ENCODE peak calls at places on chromosomes 6 and 20, in seven cellular contexts. E, U, Z, M, X, G and T are unnamed samples.

GRCh38 chr20:23125625-23126191 is 39.6 kb upstream of the CD93 start:
- DNase-seq in Z (no peak), M (no peak), U (no peak), X (no peak), G (no peak), E (no peak), T (peak; percentile 74)

GRCh38 chr6:90413867-90414266 is 117.2 kb upstream of the BACH2 start:
- DNase-seq in Z (peak; percentile 77), X (no peak), U (no peak), G (peak; percentile 84), E (no peak), M (no peak), T (no peak)

GRCh38 chr6:46015119-46015968 is at the start of gene CLIC5:
- DNase-seq in M (peak; percentile 40), U (peak; percentile 8), Z (peak; percentile 81), X (no peak), G (peak; percentile 65), E (peak; percentile 38), T (peak; percentile 76)

GRCh38 chr20:34377072-34377847 is 14.2 kb downstream of the ITCH start:
- DNase-seq in U (no peak), G (no peak), X (no peak), M (no peak), E (no peak), Z (no peak), T (no peak)

GRCh38 chr6:165776699-165777098 is 113.7 kb upstream of the PDE10A start:
- DNase-seq in U (no peak), G (no peak), M (no peak), Z (no peak), X (no peak), E (no peak), T (no peak)

GRCh38 chr6:40258531-40258930 is 324.3 kb upstream of the MOCS1 start:
- DNase-seq in Z (peak; percentile 12), E (no peak), M (no peak), G (no peak), U (no peak), X (no peak), T (no peak)

GRCh38 chr6:3125832-3126231 is 7.3 kb downstream of the BPHL start:
- DNase-seq in U (no peak), E (no peak), Z (no peak), M (no peak), G (no peak), X (no peak), T (no peak)

GRCh38 chr6:120147218-120147871 is 797.8 kb upstream of the MAN1A1 start:
- DNase-seq in X (peak; percentile 10), G (no peak), Z (no peak), M (no peak), E (no peak), U (no peak), T (no peak)

GRCh38 chr6:4774715-4775590 is 1.3 kb upstream of the CDYL start:
- DNase-seq in E (no peak), G (peak; percentile 61), M (peak; percentile 25), U (no peak), X (peak; percentile 30), Z (peak; percentile 59), T (no peak)

GRCh38 chr20:891121-892080 is 24.7 kb downstream of the ANGPT4 start:
- DNase-seq in X (no peak), Z (no peak), U (no peak), E (no peak), G (no peak), M (peak; percentile 82), T (no peak)

GRCh38 chr6:33849500-33850075 is 45.8 kb upstream of the MLN start:
- DNase-seq in E (no peak), M (no peak), Z (no peak), G (no peak), U (no peak), X (no peak), T (no peak)

GRCh38 chr6:1103945-1104623 is 207.8 kb upstream of the FOXQ1 start:
- DNase-seq in E (no peak), G (peak; percentile 6), M (no peak), U (no peak), Z (peak; percentile 29), X (no peak), T (no peak)

GRCh38 chr6:127102299-127102698 is 16.2 kb upstream of the RSPO3 start:
- DNase-seq in E (no peak), M (no peak), G (no peak), X (peak; percentile 69), U (peak; percentile 50), Z (no peak), T (no peak)

GRCh38 chr6:16849280-16850210 is 88.3 kb upstream of the ATXN1 start:
- DNase-seq in X (peak; percentile 5), Z (no peak), U (no peak), M (no peak), G (no peak), E (no peak), T (no peak)

GRCh38 chr6:22612241-22612640 is 42.9 kb downstream of the HDGFL1 start:
- DNase-seq in G (no peak), E (no peak), X (no peak), U (no peak), Z (no peak), M (no peak), T (no peak)

GRCh38 chr6:22614541-22614940 is 45.2 kb downstream of the HDGFL1 start:
- DNase-seq in Z (no peak), X (no peak), M (no peak), G (no peak), U (no peak), E (no peak), T (no peak)

GRCh38 chr6:22610127-22610526 is 40.8 kb downstream of the HDGFL1 start:
- DNase-seq in E (no peak), Z (no peak), X (no peak), U (no peak), M (no peak), G (no peak), T (no peak)

DNA sequence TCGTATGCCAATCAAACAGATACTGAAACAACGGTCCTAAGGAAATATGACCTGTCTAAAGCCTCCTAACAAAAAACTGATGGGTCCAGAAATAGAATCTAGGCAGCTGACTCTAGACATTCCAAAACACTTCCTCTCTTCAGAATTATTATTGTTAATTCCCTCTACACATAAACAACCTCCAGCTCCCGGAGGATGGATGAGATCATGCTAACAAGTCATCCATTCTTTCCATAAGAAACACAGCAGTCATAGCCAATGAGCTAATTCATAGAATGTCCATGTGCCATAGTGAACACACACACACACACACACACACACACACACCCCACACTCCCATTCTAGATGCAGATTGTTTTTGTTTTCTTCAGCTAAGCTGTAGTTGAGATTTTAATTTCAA is 44.3 kb downstream of the HDGFL1 start:
- DNase-seq in E (no peak), X (peak; percentile 47), G (no peak), Z (no peak), M (no peak), U (no peak), T (no peak)
- TF ChIP-seq CTCF in E (no peak), X (no peak), G (no peak), Z (no peak), M (no peak), U (no peak), T (no peak)

GRCh38 chr6:142845143-142845571 is 99.8 kb downstream of the HIVEP2 start:
- DNase-seq in X (no peak), E (no peak), U (no peak), G (no peak), Z (no peak), M (no peak), T (no peak)

GRCh38 chr6:142846883-142847287 is 98.1 kb downstream of the HIVEP2 start:
- DNase-seq in E (no peak), Z (no peak), U (no peak), G (no peak), X (peak; percentile 63), M (no peak), T (no peak)

GRCh38 chr6:142846459-142846831 is 98.5 kb downstream of the HIVEP2 start:
- DNase-seq in U (no peak), E (no peak), X (no peak), Z (no peak), G (no peak), M (no peak), T (no peak)

GRCh38 chr6:142844065-142844755 is 100.8 kb downstream of the HIVEP2 start:
- DNase-seq in M (no peak), E (no peak), Z (no peak), X (no peak), U (no peak), G (no peak), T (no peak)

DNA sequence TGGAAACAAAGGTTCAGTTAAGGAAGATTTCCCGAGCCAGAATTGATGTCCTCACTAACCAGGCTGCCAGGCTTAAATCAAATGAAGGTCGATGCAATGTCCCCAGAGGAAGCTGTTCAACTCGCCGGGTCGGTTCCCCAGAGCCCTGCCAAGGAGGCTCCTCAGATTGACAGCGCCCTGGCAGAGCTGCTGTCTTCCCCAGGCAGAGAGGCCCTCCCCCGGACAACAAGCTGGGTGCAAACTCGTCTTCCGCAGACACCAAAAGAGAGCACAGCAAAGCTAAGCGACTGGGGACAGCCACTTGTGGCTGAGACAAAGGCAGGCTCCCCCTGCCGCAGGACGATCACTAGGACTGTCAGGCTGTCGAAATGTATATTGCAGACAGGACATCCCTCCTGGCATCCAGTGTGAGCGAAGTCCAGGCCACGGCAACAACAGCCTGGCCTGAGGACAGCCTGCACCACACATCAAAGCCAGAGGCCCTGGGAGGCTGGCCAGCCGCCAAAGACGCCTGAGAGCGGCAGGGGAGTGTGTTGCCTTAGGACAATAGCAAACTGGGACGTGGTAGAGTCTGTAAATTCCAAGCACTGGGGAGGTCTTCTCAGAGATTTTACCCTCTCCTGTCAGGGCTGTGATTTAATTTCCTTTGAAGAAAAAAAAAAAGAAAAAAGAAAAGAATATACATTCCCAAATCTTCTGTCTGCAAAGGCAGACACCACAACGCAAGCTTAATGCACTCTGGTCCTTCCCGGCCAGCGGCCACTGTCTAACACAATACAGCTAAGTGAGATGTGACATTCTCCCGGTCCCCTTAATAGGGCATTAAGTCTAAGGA is 99.1 kb downstream of the HIVEP2 start:
- DNase-seq in E (peak; percentile 84), X (no peak), Z (peak; percentile 94), U (no peak), M (peak; percentile 87), G (peak; percentile 87), T (peak; percentile 90)
- H3K4me1 ChIP-seq in E (peaks cover 66% of the 10 kb centered on the region), X (peaks cover 54% of the 10 kb centered on the region), Z (peaks cover 37% of the 10 kb centered on the region), U (peaks cover 54% of the 10 kb centered on the region), M (peaks cover 31% of the 10 kb centered on the region), G (peaks cover 25% of the 10 kb centered on the region), T (peaks cover 48% of the 10 kb centered on the region)

GRCh38 chr6:158854214-158855101 is 35.3 kb upstream of the EZR start:
- DNase-seq in G (no peak), U (no peak), E (no peak), M (peak; percentile 8), Z (no peak), X (no peak), T (no peak)

GRCh38 chr6:158853072-158853871 is 34.1 kb upstream of the EZR start:
- DNase-seq in U (peak; percentile 83), G (peak; percentile 74), E (peak; percentile 93), Z (peak; percentile 51), X (peak; percentile 100), M (peak; percentile 96), T (peak; percentile 92)

GRCh38 chr6:158853872-158854213 is 34.7 kb upstream of the EZR start:
- DNase-seq in U (peak; percentile 26), Z (no peak), E (no peak), X (no peak), G (no peak), M (no peak), T (no peak)

GRCh38 chr6:158850807-158851115 is 31.6 kb upstream of the EZR start:
- DNase-seq in Z (no peak), G (no peak), U (no peak), X (no peak), M (no peak), E (no peak), T (no peak)

GRCh38 chr6:158852312-158853071 is 33.3 kb upstream of the EZR start:
- DNase-seq in M (peak; percentile 13), E (no peak), G (no peak), U (no peak), Z (no peak), X (no peak), T (no peak)
- H3K27ac ChIP-seq in M (peak overlapping the region; percentile 97), E (peak overlapping the region; percentile 87), G (no peak overlapping the region), U (peak overlapping the region; percentile 92), Z (no peak overlapping the region), X (peak overlapping the region; percentile 99), T (peak overlapping the region; percentile 77)

GRCh38 chr6:73258721-73259120 is 4.3 kb downstream of the KHDC1 start:
- DNase-seq in G (no peak), Z (no peak), X (no peak), M (no peak), E (no peak), U (no peak), T (no peak)
- TF ChIP-seq CTCF in G (no peak), Z (no peak), X (no peak), M (no peak), E (no peak), U (no peak), T (no peak)